ENCODE peak calls at places on chromosome 5, in four cellular contexts. U, T, F and A are unnamed samples.

GRCh38 chr5:176899296-176899891 is at the start of gene HK3:
- DNase-seq in U (no peak), F (no peak), T (no peak), A (no peak)

GRCh38 chr5:177565046-177565445 is 10.7 kb upstream of the FAM193B start:
- DNase-seq in U (no peak), F (no peak), T (no peak), A (no peak)

GRCh38 chr5:154373729-154374179 is 72.0 kb upstream of the SAP30L start:
- DNase-seq in T (no peak), U (no peak), F (no peak), A (no peak)

GRCh38 chr5:103800728-103801127 is 238.1 kb upstream of the NUDT12 start:
- DNase-seq in F (no peak), T (no peak), U (peak; percentile 0), A (no peak)

GRCh38 chr5:16180789-16181082 is 1.1 kb upstream of the MARCHF11 start:
- DNase-seq in F (no peak), T (no peak), U (no peak), A (no peak)

GRCh38 chr5:81023261-81024015 is 63.3 kb downstream of the RASGRF2 start:
- DNase-seq in T (no peak), F (no peak), U (no peak), A (no peak)

GRCh38 chr5:144831650-144832049 is 661.0 kb downstream of the KCTD16 start:
- DNase-seq in U (no peak), T (no peak), F (no peak), A (no peak)

GRCh38 chr5:133485468-133485867 is 126.9 kb downstream of the FSTL4 start:
- DNase-seq in U (no peak), F (no peak), T (no peak), A (no peak)

GRCh38 chr5:158754018-158754514 is 345.6 kb downstream of the EBF1 start:
- DNase-seq in U (peak; percentile 58), T (no peak), F (peak; percentile 21), A (no peak)

GRCh38 chr5:179313849-179314521 is 31.3 kb downstream of the ADAMTS2 start:
- DNase-seq in F (no peak), T (no peak), U (peak; percentile 96), A (no peak)

GRCh38 chr5:10896016-10896415 is 135.0 kb upstream of the DAP start:
- DNase-seq in T (no peak), U (no peak), F (no peak), A (no peak)

GRCh38 chr5:176743828-176744583 is 66.4 kb upstream of the UNC5A start:
- DNase-seq in F (no peak), U (no peak), T (no peak), A (no peak)

GRCh38 chr5:93425102-93425501 is 155.9 kb downstream of the NR2F1-AS1 start:
- DNase-seq in U (peak; percentile 21), T (no peak), F (no peak), A (no peak)

GRCh38 chr5:67249590-67249895 is 52.9 kb upstream of the CD180 start:
- DNase-seq in F (peak; percentile 25), T (no peak), U (no peak), A (no peak)
- H4K8ac ChIP-seq in F (no peak overlapping the region), T (no peak overlapping the region), U (no peak overlapping the region), A (no peak overlapping the region)

GRCh38 chr5:59090323-59090722 is 507.4 kb downstream of the RAB3C start:
- DNase-seq in U (no peak), F (no peak), T (no peak), A (no peak)

GRCh38 chr5:59095480-59095879 is 512.6 kb downstream of the RAB3C start:
- DNase-seq in U (peak; percentile 81), F (no peak), T (no peak), A (no peak)

GRCh38 chr5:59091965-59092364 is 509.1 kb downstream of the RAB3C start:
- DNase-seq in F (no peak), U (no peak), T (no peak), A (no peak)

GRCh38 chr5:59093329-59093728 is 510.5 kb downstream of the RAB3C start:
- DNase-seq in T (no peak), F (no peak), U (peak; percentile 19), A (no peak)

DNA sequence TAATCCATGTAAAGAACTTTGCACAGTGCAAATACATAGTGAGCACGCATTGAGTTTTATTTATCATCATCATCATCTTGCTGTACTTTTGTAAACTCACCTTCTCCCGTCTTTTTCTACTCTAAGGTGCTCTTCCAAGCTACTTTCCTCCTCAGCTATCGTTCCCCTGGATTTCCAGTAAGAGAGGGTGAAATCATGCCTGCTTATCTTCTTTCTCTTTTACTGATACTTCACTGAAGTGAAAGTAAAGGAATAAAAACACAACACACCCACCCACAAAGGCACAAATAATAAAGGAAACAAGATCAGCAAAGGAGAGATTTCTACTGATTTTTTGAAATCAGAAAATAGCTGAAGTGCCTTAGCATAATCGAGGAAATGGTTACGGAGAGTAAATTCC is 509.9 kb downstream of the RAB3C start:
- DNase-seq in F (no peak), U (no peak), T (no peak), A (no peak)
- H4K8ac ChIP-seq in F (no peak overlapping the region), U (peak overlapping the region; percentile 30), T (no peak overlapping the region), A (no peak overlapping the region)

GRCh38 chr5:1789838-1790462 is 9.7 kb downstream of the MRPL36 start:
- DNase-seq in T (no peak), U (peak; percentile 96), F (no peak), A (no peak)
- H4K8ac ChIP-seq in T (no peak overlapping the region), U (peak overlapping the region; percentile 77), F (no peak overlapping the region), A (no peak overlapping the region)

DNA sequence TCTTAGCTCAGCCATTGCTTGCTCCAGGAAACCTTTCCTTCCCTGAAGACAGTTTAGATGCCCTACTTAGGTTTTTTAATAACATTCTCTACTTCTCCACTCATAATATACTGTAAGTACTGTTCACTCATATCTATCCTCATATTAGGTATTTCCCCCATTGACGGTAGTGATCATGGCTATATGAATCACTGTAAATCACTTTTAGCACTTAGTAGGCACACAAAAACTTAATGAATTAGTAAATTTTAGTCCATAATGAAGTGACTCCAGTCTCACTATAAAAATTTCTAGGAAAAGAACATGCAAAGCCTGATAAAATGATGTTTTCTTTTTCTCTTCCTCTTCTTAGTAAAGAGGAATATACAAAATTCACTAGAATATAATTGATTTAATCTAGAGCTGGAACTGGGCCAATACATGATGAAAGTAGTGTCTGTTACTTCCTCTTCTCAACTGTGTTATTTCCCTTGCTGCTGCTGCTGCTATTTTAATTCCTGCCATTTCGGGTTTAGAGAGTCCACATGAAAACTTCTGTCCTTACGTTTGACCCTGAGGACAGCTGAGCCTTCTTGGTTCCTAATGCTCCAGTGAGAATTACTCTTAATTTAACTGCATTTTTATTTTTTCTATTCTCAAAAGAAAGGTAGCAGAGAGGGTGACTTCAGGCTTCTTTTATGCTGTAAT is 73.5 kb downstream of the LNPEP start:
- DNase-seq in F (no peak), T (no peak), U (no peak), A (no peak)
- H4K8ac ChIP-seq in F (no peak overlapping the region), T (no peak overlapping the region), U (no peak overlapping the region), A (no peak overlapping the region)

GRCh38 chr5:172284275-172284971 is 859 bp upstream of the UBTD2 start:
- DNase-seq in F (no peak), U (no peak), T (no peak), A (no peak)

GRCh38 chr5:172283862-172284274 is 304 bp upstream of the UBTD2 start:
- DNase-seq in F (peak; percentile 64), T (no peak), U (peak; percentile 74), A (peak; percentile 82)

GRCh38 chr5:172283020-172283861 is at the start of gene UBTD2:
- DNase-seq in U (peak; percentile 70), F (peak; percentile 70), T (no peak), A (peak; percentile 75)

GRCh38 chr5:172288465-172288864 is 4.9 kb upstream of the UBTD2 start:
- DNase-seq in U (no peak), T (no peak), F (no peak), A (no peak)

DNA sequence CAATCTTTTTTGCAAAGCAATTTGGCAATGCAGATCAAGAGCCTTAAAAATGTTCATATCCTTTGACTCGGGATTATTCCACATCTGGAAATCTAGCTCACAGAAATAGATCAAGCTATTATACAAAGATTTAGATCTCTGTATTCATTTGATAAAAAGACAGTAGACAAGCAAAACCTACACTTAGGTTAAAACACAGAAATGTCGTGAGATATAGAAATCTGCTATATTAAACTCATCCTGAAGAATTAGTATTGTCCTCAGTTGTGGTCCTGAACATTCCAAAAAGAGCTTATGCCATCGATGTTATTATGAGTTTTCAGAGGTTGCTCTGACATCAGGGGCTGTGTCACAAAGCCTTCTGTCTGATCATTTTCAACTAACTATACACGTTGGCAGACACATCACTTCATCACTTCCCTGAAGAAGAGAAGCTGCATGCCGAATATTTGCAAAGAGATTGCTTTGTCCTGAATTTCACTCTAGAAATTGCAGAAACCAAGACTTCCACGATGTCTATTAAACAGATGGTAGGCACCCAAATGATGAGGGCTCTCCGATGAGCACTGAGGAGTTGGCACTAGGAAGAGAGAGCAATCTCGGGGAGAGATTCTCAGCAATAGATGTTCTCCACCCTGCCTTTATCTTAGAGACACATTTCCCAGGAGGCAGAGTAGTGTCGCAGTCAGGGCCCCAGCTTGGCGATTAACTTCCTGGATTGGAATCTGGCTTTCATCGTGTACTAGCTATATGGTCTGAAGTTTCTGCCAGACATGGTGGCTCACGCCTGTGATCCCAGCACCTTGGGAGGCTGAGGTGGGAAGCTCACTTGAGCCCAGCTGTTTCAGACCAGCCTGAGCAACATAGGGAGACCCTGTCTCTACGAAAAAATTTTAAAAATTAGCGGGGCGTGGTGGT is 1.9 kb upstream of the UBTD2 start:
- DNase-seq in U (no peak), F (no peak), T (no peak), A (no peak)
- H4K8ac ChIP-seq in U (peak overlapping the region; percentile 37), F (no peak overlapping the region), T (no peak overlapping the region), A (no peak overlapping the region)

GRCh38 chr5:17239953-17240352 is 22.5 kb downstream of the BASP1 start:
- DNase-seq in F (no peak), T (no peak), U (no peak), A (no peak)

GRCh38 chr5:17243287-17244063 is 26.0 kb downstream of the BASP1 start:
- DNase-seq in T (no peak), U (no peak), F (no peak), A (no peak)

GRCh38 chr5:17238521-17239041 is 21.1 kb downstream of the BASP1 start:
- DNase-seq in U (peak; percentile 82), T (no peak), F (no peak), A (no peak)

GRCh38 chr5:17240487-17240886 is 23.1 kb downstream of the BASP1 start:
- DNase-seq in U (no peak), F (no peak), T (no peak), A (no peak)

GRCh38 chr5:17241635-17242034 is 24.2 kb downstream of the BASP1 start:
- DNase-seq in F (no peak), U (no peak), T (no peak), A (no peak)
- H4K8ac ChIP-seq in F (no peak overlapping the region), U (peak overlapping the region; percentile 57), T (no peak overlapping the region), A (no peak overlapping the region)

DNA sequence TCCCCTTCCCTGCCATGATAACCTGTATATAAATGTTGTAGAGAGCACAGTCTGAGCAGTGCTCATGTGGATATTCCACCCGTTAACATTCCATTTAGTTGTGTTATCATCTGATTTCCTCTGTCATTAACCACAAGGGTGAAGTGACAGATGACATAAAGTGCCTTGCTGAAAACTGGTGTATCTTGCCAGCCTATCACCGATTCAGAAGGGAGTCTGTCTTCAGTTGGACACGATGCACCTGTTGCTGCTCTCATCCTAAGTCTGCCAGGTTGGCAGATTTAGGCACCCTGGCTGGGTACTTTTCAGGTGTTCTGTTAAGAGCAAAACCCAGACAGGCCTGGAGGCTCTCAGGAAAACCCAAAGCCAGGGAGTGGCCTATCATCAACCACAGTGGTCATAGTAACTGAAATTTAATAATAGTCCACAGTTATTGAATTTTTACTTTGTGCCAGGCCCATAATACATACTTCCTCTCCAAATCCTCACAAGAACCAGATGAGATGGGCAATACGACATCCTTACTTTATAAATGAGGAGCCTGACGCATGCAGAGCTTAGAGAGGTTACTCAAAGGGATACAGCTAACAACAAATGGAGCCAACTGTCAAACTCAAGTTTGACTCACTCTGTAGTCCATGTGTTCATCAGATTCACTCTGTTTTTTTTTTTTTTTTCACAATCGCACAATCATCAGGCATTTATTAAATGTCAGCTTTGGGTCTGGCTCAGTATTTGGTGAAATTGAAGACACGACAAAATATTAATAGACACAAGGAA is 100.7 kb upstream of the SPRY4 start:
- DNase-seq in U (peak; percentile 74), F (no peak), T (no peak), A (no peak)
- H4K8ac ChIP-seq in U (no peak overlapping the region), F (no peak overlapping the region), T (no peak overlapping the region), A (no peak overlapping the region)